ENCODE peak calls at places on chromosomes 11 and 22, in six cellular contexts. V is H1, A is HepG2, W is K562, K is GM12878, T is GM12892. M is an unnamed sample.

GRCh38 chr22:38455530-38456271 is 702 bp upstream of the KCNJ4 start:
- DNase-seq in V (peak; percentile 90), A (no peak), W (peak; percentile 80), K (no peak), T (no peak), M (no peak)

GRCh38 chr11:122696662-122697061 is 41.1 kb downstream of the UBASH3B start:
- DNase-seq in V (no peak), A (no peak), W (peak; percentile 10), K (no peak), T (peak; percentile 53), M (no peak)

GRCh38 chr11:130215531-130216220 is 56.1 kb downstream of the ST14 start:
- DNase-seq in V (peak; percentile 43), A (no peak), W (no peak), K (no peak), T (no peak), M (no peak)

GRCh38 chr22:26674211-26675190 is 17.1 kb downstream of the MIAT start:
- DNase-seq in V (no peak), A (no peak), W (no peak), K (peak; percentile 37), T (no peak), M (no peak)

GRCh38 chr11:15930442-15931025 is 425.8 kb downstream of the SOX6 start:
- DNase-seq in V (peak; percentile 3), A (no peak), W (no peak), K (no peak), T (no peak), M (no peak)

GRCh38 chr11:132187814-132188213 is 817.4 kb downstream of the NTM start:
- DNase-seq in V (no peak), A (no peak), W (no peak), K (no peak), T (no peak), M (no peak)

GRCh38 chr11:86816251-86816726 is 15.9 kb downstream of the PRSS23 start:
- DNase-seq in V (no peak), A (no peak), W (no peak), K (no peak), T (no peak), M (no peak)

GRCh38 chr11:49377978-49378377 is 169.6 kb upstream of the FOLH1 start:
- DNase-seq in V (no peak), A (no peak), W (no peak), K (no peak), T (no peak), M (no peak)

GRCh38 chr22:19877626-19878339 is 23.1 kb upstream of the GNB1L start:
- DNase-seq in V (peak; percentile 39), A (no peak), W (no peak), K (no peak), T (no peak), M (peak; percentile 8)

GRCh38 chr11:108534274-108534882 is 36.2 kb upstream of the POGLUT3 start:
- DNase-seq in V (no peak), A (no peak), W (no peak), K (no peak), T (no peak), M (no peak)

GRCh38 chr11:63553759-63554158 is 9.4 kb downstream of the PLAAT2 start:
- DNase-seq in V (no peak), A (no peak), W (no peak), K (no peak), T (peak; percentile 58), M (peak; percentile 56)

GRCh38 chr11:46942172-46942571 is 5.6 kb downstream of the CSTPP1 start:
- DNase-seq in V (no peak), A (no peak), W (no peak), K (no peak), T (no peak), M (no peak)

GRCh38 chr11:2926611-2927492 is 2.4 kb downstream of the PHLDA2 start:
- DNase-seq in V (no peak), A (no peak), W (no peak), K (no peak), T (no peak), M (no peak)

GRCh38 chr11:43393765-43394355 is 35.1 kb downstream of the TTC17 start:
- DNase-seq in V (no peak), A (no peak), W (peak; percentile 25), K (no peak), T (no peak), M (no peak)

GRCh38 chr11:116851631-116852030 is 14.2 kb upstream of the APOA1 start:
- DNase-seq in V (no peak), A (no peak), W (no peak), K (no peak), T (no peak), M (no peak)

GRCh38 chr22:49853981-49854791 is 542 bp downstream of the ZBED4 start:
- DNase-seq in V (peak; percentile 54), A (no peak), W (peak; percentile 19), K (no peak), T (no peak), M (no peak)

DNA sequence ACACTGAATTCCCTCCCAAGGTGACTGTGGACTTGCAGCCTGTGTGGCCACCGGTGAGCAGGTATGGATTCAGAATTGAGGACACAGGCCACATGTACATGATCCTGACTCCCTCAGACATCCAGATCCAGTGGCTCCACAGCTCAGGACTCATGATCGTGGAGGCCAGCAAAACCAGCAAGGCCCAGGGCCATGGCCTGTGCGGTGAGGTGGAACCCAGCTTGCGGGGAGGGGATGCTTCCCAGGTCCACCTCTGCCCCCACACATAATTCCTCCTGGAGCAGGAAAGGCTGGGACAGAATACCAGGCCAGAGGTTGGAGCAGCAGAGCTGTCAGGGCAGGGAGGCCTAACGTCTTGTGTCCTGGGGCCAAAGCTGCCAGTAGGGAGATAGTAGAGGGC is 82.1 kb downstream of the OTOG start:
- DNase-seq in V (no peak), A (no peak), W (no peak), K (no peak), T (no peak), M (no peak)
- TF ChIP-seq TAF1 in V (no peak), A (no peak), W (no peak), K (no peak), T (no peak), M (no peak)

GRCh38 chr11:110429614-110430266 is at the start of gene FDX1:
- DNase-seq in V (peak; percentile 86), A (peak; percentile 71), W (peak; percentile 91), K (peak; percentile 23), T (peak; percentile 58), M (peak; percentile 63)
- TF ChIP-seq POLR2A in V (peak; percentile 80), A (peak; percentile 58), W (peak; percentile 64), K (peak; percentile 78), T (peak; percentile 69), M (no peak)

GRCh38 chr11:61625525-61625924 is 44.6 kb upstream of the SYT7 start:
- DNase-seq in V (no peak), A (no peak), W (no peak), K (no peak), T (no peak), M (no peak)

GRCh38 chr11:61630104-61630503 is 49.2 kb upstream of the SYT7 start:
- DNase-seq in V (no peak), A (no peak), W (no peak), K (no peak), T (no peak), M (no peak)

GRCh38 chr11:61627831-61628753 is 47.2 kb upstream of the SYT7 start:
- DNase-seq in V (peak; percentile 92), A (peak; percentile 57), W (peak; percentile 61), K (no peak), T (no peak), M (peak; percentile 41)

GRCh38 chr11:61629082-61629481 is 48.2 kb upstream of the SYT7 start:
- DNase-seq in V (no peak), A (no peak), W (no peak), K (no peak), T (no peak), M (no peak)

GRCh38 chr11:61626580-61627380 is 45.9 kb upstream of the SYT7 start:
- DNase-seq in V (peak; percentile 71), A (peak; percentile 34), W (no peak), K (no peak), T (no peak), M (no peak)
- TF ChIP-seq POLR2AphosphoS5 in V (peak; percentile 32), A (no peak), W (no peak), K (no peak), T (no peak), M (no peak)

GRCh38 chr11:73281201-73281741 is 9.1 kb downstream of the P2RY6 start:
- DNase-seq in V (no peak), A (no peak), W (no peak), K (no peak), T (no peak), M (no peak)
- TF ChIP-seq TAF1 in V (no peak), A (no peak), W (no peak), K (no peak), T (no peak), M (no peak)

GRCh38 chr11:65262381-65262680 is 569 bp downstream of the POLA2 start:
- DNase-seq in V (peak; percentile 71), A (no peak), W (no peak), K (no peak), T (no peak), M (no peak)

GRCh38 chr11:65262775-65263174 is 1.0 kb downstream of the POLA2 start:
- DNase-seq in V (no peak), A (no peak), W (peak; percentile 22), K (no peak), T (no peak), M (no peak)

GRCh38 chr11:65260756-65261590 is 789 bp upstream of the POLA2 start:
- DNase-seq in V (no peak), A (no peak), W (no peak), K (no peak), T (no peak), M (no peak)

GRCh38 chr11:65260302-65260701 is 1.5 kb upstream of the POLA2 start:
- DNase-seq in V (no peak), A (no peak), W (no peak), K (no peak), T (no peak), M (no peak)

DNA sequence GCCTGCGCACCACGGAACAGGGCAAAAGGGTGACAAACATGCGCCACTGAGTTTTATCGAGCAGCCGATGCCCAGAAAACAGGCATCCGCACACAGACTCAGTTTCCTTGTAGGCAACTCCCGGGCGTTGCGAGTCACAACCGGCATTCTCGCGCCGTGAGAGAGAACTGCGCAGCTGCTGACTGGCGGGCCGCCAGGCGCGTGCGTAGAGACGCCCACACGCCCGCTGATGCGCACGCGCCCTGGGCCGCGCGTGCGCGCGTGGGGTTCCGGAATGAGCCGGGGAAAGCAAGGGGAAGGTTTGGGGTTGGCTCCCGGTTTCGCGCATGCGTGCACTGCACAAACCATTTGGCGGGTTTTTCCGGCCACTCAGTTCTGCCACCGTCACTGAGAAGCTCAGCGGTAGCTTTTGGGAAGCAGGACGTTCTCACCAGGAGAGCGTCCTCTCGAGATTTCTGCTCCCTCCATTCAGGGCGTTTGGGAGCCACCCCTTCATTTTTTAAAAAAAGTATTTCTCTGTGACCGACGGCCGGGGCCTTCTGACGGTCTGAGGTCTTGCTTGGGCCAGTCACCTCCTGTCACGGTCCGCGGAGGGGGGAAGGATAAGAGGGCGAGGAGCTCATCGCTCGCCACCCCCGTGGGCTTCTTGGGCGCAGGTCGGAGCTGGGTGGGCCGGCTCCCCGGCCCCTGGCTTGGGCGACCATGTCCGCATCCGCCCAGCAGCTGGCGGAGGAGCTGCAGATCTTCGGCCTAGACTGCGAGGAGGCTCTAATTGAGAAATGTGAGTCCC is at the start of gene POLA2:
- DNase-seq in V (peak; percentile 92), A (peak; percentile 90), W (peak; percentile 100), K (peak; percentile 92), T (peak; percentile 91), M (peak; percentile 96)
- TF ChIP-seq POLR2A in V (peak; percentile 75), A (peak; percentile 89), W (peak; percentile 96), K (peak; percentile 94), T (peak; percentile 97), M (peak; percentile 95)

GRCh38 chr22:43088979-43089717 is at the start of gene TTLL1:
- DNase-seq in V (peak; percentile 95), A (peak; percentile 82), W (peak; percentile 89), K (peak; percentile 27), T (peak; percentile 97), M (peak; percentile 95)
- TF ChIP-seq POLR2AphosphoS5 in V (no peak), A (peak; percentile 79), W (no peak), K (no peak), T (no peak), M (no peak)

GRCh38 chr11:34613462-34614183 is 7.3 kb upstream of the EHF start:
- DNase-seq in V (no peak), A (no peak), W (no peak), K (no peak), T (no peak), M (peak; percentile 38)
- TF ChIP-seq TAF1 in V (no peak), A (no peak), W (no peak), K (no peak), T (no peak), M (no peak)

M was measured in GM12891.